ENCODE peak calls at places on chromosomes 6 and 20, in five cellular contexts. J is CD8-positive, alpha-beta T cell; Y is CD8-positive, alpha-beta memory T cell; W is upper lobe of left lung; C is SJSA1. G is an unnamed sample.

GRCh38 chr6:146590492-146590891 is 8.3 kb upstream of the ADGB start:
- DNase-seq in J (no peak), Y (no peak), W (no peak), C (no peak), G (no peak)

GRCh38 chr6:133236898-133237297 is 4.3 kb upstream of the EYA4 start:
- DNase-seq in J (no peak), Y (no peak), W (no peak), C (no peak), G (no peak)

GRCh38 chr6:90468859-90469258 is 118.0 kb downstream of the MAP3K7 start:
- DNase-seq in J (no peak), Y (no peak), W (no peak), C (no peak), G (no peak)

GRCh38 chr20:46715292-46715756 is 5.9 kb downstream of the SLC2A10 start:
- DNase-seq in J (no peak), Y (no peak), W (no peak), C (peak; percentile 54), G (peak; percentile 79)

GRCh38 chr6:30074331-30075093 is 1.1 kb downstream of the RNF39 start:
- DNase-seq in J (no peak), Y (no peak), W (no peak), C (no peak), G (peak; percentile 86)

GRCh38 chr6:49524541-49524940 is 24.8 kb downstream of the GLYATL3 start:
- DNase-seq in J (no peak), Y (no peak), W (no peak), C (no peak), G (no peak)

GRCh38 chr20:47243906-47244305 is 112.6 kb downstream of the ZMYND8 start:
- DNase-seq in J (no peak), Y (no peak), W (no peak), C (no peak), G (no peak)

GRCh38 chr20:54094268-54094580 is 23.8 kb upstream of the BCAS1 start:
- DNase-seq in J (no peak), Y (no peak), W (no peak), C (no peak), G (no peak)

GRCh38 chr20:44637490-44638372 is 13.8 kb downstream of the ADA start:
- DNase-seq in J (no peak), Y (no peak), W (no peak), C (no peak), G (no peak)

GRCh38 chr6:91083226-91083625 is 496.4 kb upstream of the MAP3K7 start:
- DNase-seq in J (no peak), Y (no peak), W (no peak), C (no peak), G (no peak)

GRCh38 chr20:21229163-21229562 is 74.0 kb upstream of the XRN2 start:
- DNase-seq in J (no peak), Y (no peak), W (no peak), C (no peak), G (no peak)

GRCh38 chr20:12699374-12700228 is 309.2 kb upstream of the SPTLC3 start:
- DNase-seq in J (no peak), Y (no peak), W (no peak), C (no peak), G (no peak)

GRCh38 chr6:154868143-154868594 is 126.9 kb upstream of the TIAM2 start:
- DNase-seq in J (no peak), Y (no peak), W (no peak), C (no peak), G (peak; percentile 42)

GRCh38 chr6:33731751-33732282 is 14.9 kb downstream of the IP6K3 start:
- DNase-seq in J (no peak), Y (no peak), W (no peak), C (no peak), G (no peak)

GRCh38 chr6:139308284-139308916 is 16.6 kb upstream of the TXLNB start:
- DNase-seq in J (no peak), Y (no peak), W (no peak), C (no peak), G (no peak)

GRCh38 chr6:1263039-1263849 is 48.7 kb upstream of the FOXQ1 start:
- DNase-seq in J (no peak), Y (no peak), W (peak; percentile 46), C (no peak), G (peak; percentile 53)

GRCh38 chr20:49446808-49447207 is 35.7 kb downstream of the KCNB1 start:
- DNase-seq in J (no peak), Y (no peak), W (peak; percentile 23), C (no peak), G (peak; percentile 76)

GRCh38 chr6:39865011-39865888 is 69.0 kb downstream of the MOCS1 start:
- DNase-seq in J (peak; percentile 32), Y (no peak), W (peak; percentile 47), C (peak; percentile 87), G (peak; percentile 90)

GRCh38 chr6:106513813-106514212 is 115.5 kb downstream of the RTN4IP1 start:
- DNase-seq in J (no peak), Y (no peak), W (no peak), C (no peak), G (no peak)

GRCh38 chr6:15421945-15422733 is 176.3 kb downstream of the JARID2 start:
- DNase-seq in J (no peak), Y (no peak), W (no peak), C (no peak), G (no peak)

GRCh38 chr20:30612344-30612743 is 645.1 kb upstream of the DEFB115 start:
- DNase-seq in J (no peak), Y (no peak), W (no peak), C (no peak), G (no peak)

GRCh38 chr6:130843575-130844320 is 16.5 kb downstream of the SMLR1 start:
- DNase-seq in J (no peak), Y (peak; percentile 47), W (no peak), C (no peak), G (no peak)

GRCh38 chr6:57116776-57117175 is 26.8 kb downstream of the ZNF451 start:
- DNase-seq in J (no peak), Y (no peak), W (no peak), C (no peak), G (no peak)

DNA sequence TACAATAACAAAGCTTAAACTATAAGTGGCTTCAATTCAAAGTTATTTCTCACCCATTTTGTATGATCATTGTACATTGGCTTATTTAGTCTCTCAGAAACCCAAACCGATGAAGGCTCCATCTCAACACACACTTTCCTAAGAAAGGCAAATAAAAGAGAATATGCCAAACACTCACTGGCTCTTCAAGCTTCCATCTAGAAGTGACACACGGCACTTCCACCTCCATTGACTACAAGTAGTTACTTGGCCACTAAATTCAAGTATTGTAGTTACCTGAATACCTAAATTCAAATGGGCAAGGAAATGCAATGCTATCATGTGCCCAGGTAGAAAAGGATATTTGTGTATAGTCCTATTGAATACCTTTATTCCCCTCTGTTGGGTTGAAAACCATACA is 170.6 kb downstream of the OGFRL1 start:
- DNase-seq in J (no peak), Y (no peak), W (no peak), C (no peak), G (no peak)
- H3K4me3 ChIP-seq in J (no peak overlapping the region), Y (no peak overlapping the region), W (no peak overlapping the region), C (no peak overlapping the region), G (no peak overlapping the region)

DNA sequence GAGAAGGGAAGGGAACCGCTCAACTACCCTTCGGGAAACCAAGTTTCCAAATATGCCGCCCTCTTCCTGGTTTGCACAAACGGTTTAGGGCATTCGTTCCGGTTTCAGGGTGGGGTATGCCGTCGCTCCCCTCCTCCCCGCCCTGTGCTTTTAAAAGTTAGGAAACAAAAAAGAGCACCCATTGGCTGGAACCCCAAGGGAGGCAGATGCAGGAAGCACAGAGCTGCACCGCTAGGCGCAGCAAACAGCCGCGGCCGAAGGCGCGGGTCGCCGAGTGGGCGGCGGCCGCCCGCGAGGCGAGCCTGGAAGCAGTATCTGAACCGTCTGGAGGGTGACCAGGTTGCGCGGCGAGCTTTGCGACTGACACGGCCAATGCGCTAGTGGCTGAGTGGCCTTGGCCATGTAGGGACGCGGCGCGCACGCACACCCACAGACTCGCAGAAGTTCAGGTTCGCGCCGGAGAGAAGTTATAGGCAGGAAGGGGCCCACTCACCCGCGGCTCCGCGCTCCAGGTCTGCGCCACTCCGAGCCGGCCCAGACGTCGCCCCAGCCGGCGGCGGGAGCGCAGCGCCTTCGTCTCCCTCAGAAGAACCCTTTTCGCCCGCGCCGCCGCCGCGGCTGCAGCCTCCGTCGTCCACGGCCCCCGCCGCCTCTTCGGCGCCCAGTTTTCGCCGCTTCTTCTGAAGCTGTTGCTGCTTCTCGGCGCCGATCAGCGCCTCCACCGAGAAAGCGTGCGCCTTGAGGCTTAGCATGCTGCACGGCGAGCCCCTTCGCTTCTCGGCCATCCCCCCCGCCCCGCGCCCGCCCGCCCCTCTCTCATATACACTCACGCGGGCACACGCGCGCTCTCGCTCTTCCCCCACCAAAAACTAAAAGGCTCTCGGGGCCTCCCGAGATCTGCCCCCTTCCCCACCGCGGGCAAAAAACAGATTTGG is 734 bp downstream of the TBX18 start:
- DNase-seq in J (no peak), Y (no peak), W (no peak), C (peak; percentile 89), G (peak; percentile 53)
- H3K4me3 ChIP-seq in J (no peak overlapping the region), Y (no peak overlapping the region), W (peak overlapping the region; percentile 37), C (peak overlapping the region; percentile 86), G (peak overlapping the region; percentile 43)

GRCh38 chr20:50790651-50791277 is 4.1 kb upstream of the BCAS4 start:
- DNase-seq in J (peak; percentile 76), Y (peak; percentile 68), W (peak; percentile 91), C (peak; percentile 95), G (peak; percentile 95)
- H3K4me3 ChIP-seq in J (no peak overlapping the region), Y (peak overlapping the region; percentile 55), W (peak overlapping the region; percentile 22), C (no peak overlapping the region), G (no peak overlapping the region)

GRCh38 chr6:157272866-157273755 is 50.2 kb downstream of the TMEM242 start:
- DNase-seq in J (no peak), Y (peak; percentile 11), W (no peak), C (no peak), G (peak; percentile 88)

GRCh38 chr6:157274471-157275226 is 48.7 kb downstream of the TMEM242 start:
- DNase-seq in J (peak; percentile 80), Y (peak; percentile 84), W (peak; percentile 85), C (peak; percentile 71), G (peak; percentile 98)

GRCh38 chr6:157274116-157274470 is 49.2 kb downstream of the TMEM242 start:
- DNase-seq in J (no peak), Y (no peak), W (no peak), C (no peak), G (no peak)

GRCh38 chr6:157272372-157272771 is 50.9 kb downstream of the TMEM242 start:
- DNase-seq in J (no peak), Y (no peak), W (no peak), C (no peak), G (no peak)

DNA sequence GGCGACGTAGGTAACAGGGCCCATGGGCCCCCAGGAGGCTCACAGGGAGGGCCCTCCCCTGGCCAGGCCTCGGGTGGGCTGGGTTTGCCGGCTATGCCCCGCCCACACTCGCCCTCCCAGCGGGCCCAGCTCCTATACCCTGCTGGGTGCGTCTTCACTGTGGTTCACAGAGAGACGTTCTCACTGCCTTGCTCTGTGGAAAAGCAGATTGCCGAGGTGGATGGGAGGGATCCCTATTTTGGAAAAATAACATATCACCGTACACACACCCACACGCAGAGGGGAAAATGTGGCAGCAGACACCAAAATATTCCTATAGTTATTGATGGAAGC is 49.6 kb downstream of the TMEM242 start:
- DNase-seq in J (peak; percentile 58), Y (peak; percentile 63), W (peak; percentile 56), C (no peak), G (peak; percentile 88)
- H3K4me3 ChIP-seq in J (peak overlapping the region; percentile 81), Y (peak overlapping the region; percentile 76), W (peak overlapping the region; percentile 64), C (no peak overlapping the region), G (peak overlapping the region; percentile 63)

GRCh38 chr20:906703-907102 is 9.4 kb downstream of the ANGPT4 start:
- DNase-seq in J (no peak), Y (no peak), W (no peak), C (no peak), G (no peak)
- H3K4me3 ChIP-seq in J (no peak overlapping the region), Y (no peak overlapping the region), W (no peak overlapping the region), C (no peak overlapping the region), G (no peak overlapping the region)

G was measured in H7.